ENCODE peak calls at places on chromosome 9, in eight cellular contexts. Y is MM.1S, W is SK-N-SH, D is mammary epithelial cell, C is fibroblast of mammary gland, N is osteocyte, U is fibroblast of lung, X is adrenal gland. A is an unnamed sample.

GRCh38 chr9:93589688-93590087 is 13.3 kb downstream of the PHF2 start:
- DNase-seq in W (no peak), Y (no peak), D (no peak), C (peak), N (peak), U (peak), X (peak), A (no peak)

GRCh38 chr9:104075801-104076753 is 18.0 kb upstream of the SMC2 start:
- DNase-seq in W (no peak), D (peak), X (no peak), N (no peak), Y (no peak), C (peak), U (peak), A (no peak)

GRCh38 chr9:35760651-35761050 is 6.6 kb upstream of the MSMP start:
- DNase-seq in W (no peak), X (no peak), Y (no peak), U (no peak), D (peak), N (no peak), C (no peak), A (no peak)

GRCh38 chr9:111271047-111271446 is 59.0 kb downstream of the OR2K2 start:
- DNase-seq in C (no peak), Y (no peak), U (no peak), D (no peak), N (no peak), W (peak), X (no peak), A (no peak)

GRCh38 chr9:22240619-22241018 is 206.0 kb upstream of the DMRTA1 start:
- DNase-seq in Y (peak), X (no peak), D (peak), U (peak), W (no peak), N (no peak), C (peak), A (no peak)

GRCh38 chr9:135329571-135330306 is 149.8 kb upstream of the PPP1R26 start:
- DNase-seq in C (no peak), X (no peak), U (no peak), Y (no peak), W (peak), D (no peak), N (peak), A (peak)

GRCh38 chr9:137745541-137745991 is 126.8 kb downstream of the EHMT1 start:
- DNase-seq in D (peak), N (no peak), C (no peak), X (no peak), U (no peak), Y (no peak), W (no peak), A (no peak)

GRCh38 chr9:87607859-87608258 is 110.2 kb downstream of the DAPK1 start:
- DNase-seq in X (no peak), C (no peak), N (no peak), W (no peak), U (no peak), Y (no peak), D (no peak), A (no peak)

GRCh38 chr9:30504502-30504905 is 1879.9 kb upstream of the ACO1 start:
- DNase-seq in C (no peak), X (no peak), U (no peak), N (no peak), W (peak), D (no peak), Y (no peak), A (no peak)

GRCh38 chr9:133759946-133760345 is 21.8 kb upstream of the SARDH start:
- DNase-seq in D (no peak), N (no peak), U (no peak), C (no peak), Y (no peak), X (peak), W (no peak), A (peak)

GRCh38 chr9:121399126-121399882 is 29.3 kb upstream of the STOM start:
- DNase-seq in U (no peak), C (no peak), Y (no peak), X (no peak), W (no peak), N (no peak), D (no peak), A (no peak)

GRCh38 chr9:80615964-80616363 is 1044.2 kb downstream of the TLE4 start:
- DNase-seq in N (no peak), U (peak), D (no peak), W (no peak), C (peak), Y (no peak), X (no peak), A (no peak)

GRCh38 chr9:114125614-114126013 is 26.5 kb upstream of the KIF12 start:
- DNase-seq in X (no peak), W (no peak), U (no peak), N (no peak), D (no peak), Y (no peak), C (no peak), A (no peak)

GRCh38 chr9:127684576-127684975 is 22.2 kb upstream of the CFAP157 start:
- DNase-seq in N (no peak), Y (no peak), W (no peak), C (peak), D (peak), X (no peak), U (peak), A (no peak)

GRCh38 chr9:104915049-104915448 is 12.9 kb downstream of the ABCA1 start:
- DNase-seq in Y (no peak), U (no peak), D (no peak), C (no peak), N (no peak), W (no peak), X (no peak), A (no peak)

GRCh38 chr9:71984388-71985069 is 73.1 kb downstream of the C9orf85 start:
- DNase-seq in N (no peak), U (peak), W (no peak), C (peak), X (peak), Y (no peak), D (peak), A (no peak)

GRCh38 chr9:129023036-129023907 is 4.9 kb downstream of the SH3GLB2 start:
- DNase-seq in U (peak), W (peak), D (peak), X (peak), C (peak), N (peak), Y (no peak), A (no peak)

GRCh38 chr9:95102001-95102433 is 215.5 kb downstream of the FANCC start:
- DNase-seq in N (no peak), Y (no peak), D (peak), C (no peak), W (no peak), U (no peak), X (no peak), A (no peak)

GRCh38 chr9:121638901-121639592 is 12.4 kb upstream of the DAB2IP start:
- DNase-seq in N (no peak), D (no peak), X (no peak), W (no peak), U (no peak), Y (no peak), C (no peak), A (no peak)

GRCh38 chr9:21904371-21904770 is 89.8 kb downstream of the CDKN2A start:
- DNase-seq in N (no peak), W (no peak), X (no peak), C (peak), U (no peak), D (no peak), Y (no peak), A (no peak)

GRCh38 chr9:109027176-109027575 is 13.9 kb upstream of the CTNNAL1 start:
- DNase-seq in W (no peak), Y (no peak), X (no peak), C (no peak), N (no peak), U (peak), D (no peak), A (no peak)

GRCh38 chr9:126705767-126706697 is 92.3 kb downstream of the LMX1B start:
- DNase-seq in D (peak), U (peak), C (peak), W (peak), Y (peak), X (peak), N (peak), A (peak)

GRCh38 chr9:14747116-14747515 is 24.6 kb upstream of the CER1 start:
- DNase-seq in Y (no peak), X (no peak), W (no peak), C (no peak), N (no peak), U (no peak), D (peak), A (no peak)

GRCh38 chr9:32970554-32970953 is 30.9 kb downstream of the APTX start:
- DNase-seq in U (no peak), D (no peak), N (no peak), W (no peak), C (no peak), X (no peak), Y (no peak), A (no peak)

GRCh38 chr9:133657120-133657661 is 21.0 kb downstream of the DBH start:
- DNase-seq in D (no peak), U (no peak), X (no peak), W (no peak), Y (no peak), N (no peak), C (peak), A (no peak)

GRCh38 chr9:126965541-126966428 is 51.2 kb downstream of the RALGPS1 start:
- DNase-seq in X (peak), U (peak), C (peak), Y (peak), N (peak), W (peak), D (peak), A (peak)

GRCh38 chr9:37639109-37639748 is 11.5 kb upstream of the FRMPD1 start:
- DNase-seq in W (no peak), X (no peak), U (peak), D (peak), N (no peak), C (peak), Y (no peak), A (no peak)

GRCh38 chr9:78029601-78030552 is 1.7 kb downstream of the GNAQ start:
- DNase-seq in Y (no peak), C (peak), X (no peak), U (peak), N (no peak), W (no peak), D (no peak), A (peak)

GRCh38 chr9:113593682-113594281 is 130.3 kb downstream of the RGS3 start:
- DNase-seq in Y (no peak), D (peak), C (peak), W (peak), X (peak), N (peak), U (peak), A (no peak)

GRCh38 chr9:130159057-130159456 is 13.1 kb upstream of the NCS1 start:
- DNase-seq in N (no peak), U (no peak), W (no peak), C (no peak), D (no peak), X (no peak), Y (no peak), A (no peak)

GRCh38 chr9:80383347-80383746 is 811.6 kb downstream of the TLE4 start:
- DNase-seq in X (no peak), C (no peak), Y (no peak), W (no peak), D (no peak), N (no peak), U (peak), A (no peak)

GRCh38 chr9:121674952-121675351 is 23.5 kb downstream of the DAB2IP start:
- DNase-seq in C (peak), W (no peak), U (no peak), X (no peak), N (no peak), D (peak), Y (no peak), A (no peak)

GRCh38 chr9:89007041-89007440 is 15.8 kb downstream of the S1PR3 start:
- DNase-seq in X (no peak), D (no peak), U (no peak), W (no peak), N (no peak), Y (no peak), C (no peak), A (no peak)

GRCh38 chr9:130698514-130698913 is 4.9 kb downstream of the EXOSC2 start:
- DNase-seq in U (no peak), X (no peak), N (no peak), W (no peak), D (no peak), Y (no peak), C (no peak), A (no peak)

GRCh38 chr9:36721846-36722588 is 149.3 kb downstream of the MELK start:
- DNase-seq in N (no peak), Y (no peak), D (no peak), X (peak), W (no peak), U (no peak), C (no peak), A (no peak)

GRCh38 chr9:32423371-32423770 is 38.9 kb downstream of the ACO1 start:
- DNase-seq in U (peak), X (no peak), D (no peak), Y (no peak), C (no peak), N (no peak), W (no peak), A (no peak)

GRCh38 chr9:107266624-107267369 is 16.3 kb upstream of the RAD23B start:
- DNase-seq in N (no peak), U (no peak), D (peak), W (no peak), C (peak), Y (no peak), X (no peak), A (no peak)

DNA sequence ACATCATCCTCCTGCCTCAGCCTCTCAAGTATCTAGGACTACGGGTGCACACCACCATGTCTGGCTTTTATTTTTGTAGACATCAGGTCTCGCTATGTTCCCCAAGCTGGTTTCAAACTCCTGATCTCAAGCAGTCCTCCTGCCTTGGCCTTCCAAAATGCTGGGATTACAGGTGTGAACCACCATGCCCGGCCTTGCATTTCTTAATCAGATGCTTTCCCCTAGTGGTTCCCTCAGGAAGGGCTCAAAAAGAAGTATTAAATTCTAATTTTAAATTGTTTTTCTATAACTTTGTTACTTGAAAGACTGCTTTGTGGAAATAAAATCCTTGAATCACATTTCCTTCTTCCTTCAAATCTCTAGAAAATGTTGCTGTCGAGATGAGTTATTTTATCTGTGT is 79.5 kb upstream of the ROR2 start:
- DNase-seq in C (peak), W (no peak), N (no peak), D (no peak), Y (no peak), U (no peak), X (no peak), A (no peak)
- TF ChIP-seq CTCF in C (peak), W (peak), N (peak), D (no peak), Y (no peak), U (peak), X (no peak), A (no peak)

GRCh38 chr9:34048730-34049629 is at the start of gene UBAP2:
- DNase-seq in N (peak), Y (peak), C (peak), X (peak), U (peak), W (peak), D (peak), A (peak)
- TF ChIP-seq CTCF in N (peak), Y (no peak), C (no peak), X (no peak), U (no peak), W (peak), D (no peak), A (no peak)

GRCh38 chr9:136564379-136564988 is 18.6 kb upstream of the NOTCH1 start:
- DNase-seq in N (no peak), C (peak), X (peak), D (peak), W (no peak), Y (peak), U (peak), A (peak)
- TF ChIP-seq CTCF in N (no peak), C (peak), X (peak), D (no peak), W (no peak), Y (peak), U (peak), A (no peak)

DNA sequence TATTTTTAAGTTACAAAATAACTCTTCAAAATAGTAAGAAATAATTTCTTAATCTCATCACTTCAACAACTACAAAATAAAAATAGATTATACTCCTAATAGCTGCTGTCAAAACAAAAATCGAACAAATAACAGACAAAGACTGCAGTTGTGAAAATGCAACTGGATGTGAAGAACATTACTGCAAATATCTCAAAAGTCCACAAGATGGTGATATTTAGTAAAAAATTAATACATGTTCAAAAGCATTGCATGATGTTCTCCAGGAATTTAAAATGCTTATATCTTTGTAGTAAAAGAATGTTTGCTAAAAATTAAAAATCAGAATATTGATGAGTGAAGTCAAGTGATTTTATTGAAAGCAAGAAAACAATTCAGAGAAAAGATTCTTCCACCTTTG is 66.2 kb downstream of the MPDZ start:
- DNase-seq in C (peak), N (no peak), Y (peak), U (peak), X (no peak), W (no peak), D (no peak), A (no peak)
- TF ChIP-seq CTCF in C (peak), N (peak), Y (peak), U (peak), X (peak), W (peak), D (peak), A (no peak)

A was measured in natural killer cell.